ENCODE peak calls at places on chromosomes 4 and X, in ten cellular contexts. E is cardiac fibroblast, M is upper lobe of right lung, U is RWPE1, D is pancreas, W is OCI-LY7, S is HFF-Myc, K is AG04450, R is coronary artery, J is psoas muscle. Q is an unnamed sample.

GRCh38 chrX:28625223-28625622 is 38.0 kb downstream of the IL1RAPL1 start:
- DNase-seq in K (no peak), J (no peak), S (no peak), E (no peak), R (no peak), M (no peak), W (no peak), D (no peak), U (no peak), Q (no peak)

GRCh38 chr4:8291036-8291682 is 21.6 kb downstream of the HTRA3 start:
- DNase-seq in U (no peak), S (no peak), E (no peak), W (no peak), J (peak; percentile 3), K (no peak), M (peak; percentile 56), R (no peak), D (peak; percentile 45), Q (no peak)

GRCh38 chrX:15194136-15194535 is 75.7 kb downstream of the ASB9 start:
- DNase-seq in R (no peak), E (no peak), M (no peak), K (no peak), W (no peak), J (no peak), U (no peak), S (no peak), D (no peak), Q (no peak)

GRCh38 chr4:102620697-102621497 is 119.7 kb downstream of the NFKB1 start:
- DNase-seq in S (peak; percentile 72), R (no peak), E (peak; percentile 82), J (no peak), U (peak; percentile 69), W (peak; percentile 59), M (no peak), K (peak; percentile 38), D (no peak), Q (no peak)

GRCh38 chrX:150694738-150695410 is 1.7 kb downstream of the MTMR1 start:
- DNase-seq in W (peak; percentile 53), J (no peak), U (no peak), R (no peak), D (no peak), E (no peak), M (no peak), K (no peak), S (no peak), Q (no peak)

GRCh38 chrX:146615807-146616206 is 193.8 kb upstream of the CXorf51B start:
- DNase-seq in M (no peak), J (no peak), W (no peak), K (no peak), D (no peak), R (no peak), U (no peak), E (no peak), S (no peak), Q (no peak)

GRCh38 chr4:15756361-15756861 is 21.7 kb upstream of the CD38 start:
- DNase-seq in E (peak; percentile 34), K (no peak), S (peak; percentile 29), R (no peak), J (no peak), M (no peak), D (no peak), W (peak; percentile 67), U (peak; percentile 41), Q (no peak)

GRCh38 chrX:107736781-107737531 is 38.6 kb downstream of the TSC22D3 start:
- DNase-seq in W (no peak), R (no peak), E (peak; percentile 27), K (no peak), M (no peak), S (no peak), J (no peak), D (no peak), U (no peak), Q (no peak)

GRCh38 chrX:66042307-66043077 is 2.6 kb upstream of the VSIG4 start:
- DNase-seq in E (no peak), D (no peak), R (no peak), U (no peak), K (no peak), M (no peak), W (no peak), S (no peak), J (no peak), Q (no peak)

GRCh38 chr4:153269223-153269990 is 65.2 kb downstream of the TRIM2 start:
- DNase-seq in U (no peak), D (no peak), R (no peak), S (no peak), J (no peak), W (no peak), M (no peak), K (no peak), E (no peak), Q (no peak)

GRCh38 chrX:97060019-97060418 is 176.3 kb downstream of the RPA4 start:
- DNase-seq in J (no peak), R (no peak), S (no peak), D (no peak), K (no peak), M (no peak), W (no peak), E (no peak), U (no peak), Q (no peak)

GRCh38 chr4:119559044-119559647 is 69.5 kb downstream of the PDE5A start:
- DNase-seq in S (peak; percentile 46), E (peak; percentile 79), M (no peak), W (peak; percentile 41), K (no peak), R (no peak), J (no peak), D (no peak), U (peak; percentile 21), Q (no peak)

DNA sequence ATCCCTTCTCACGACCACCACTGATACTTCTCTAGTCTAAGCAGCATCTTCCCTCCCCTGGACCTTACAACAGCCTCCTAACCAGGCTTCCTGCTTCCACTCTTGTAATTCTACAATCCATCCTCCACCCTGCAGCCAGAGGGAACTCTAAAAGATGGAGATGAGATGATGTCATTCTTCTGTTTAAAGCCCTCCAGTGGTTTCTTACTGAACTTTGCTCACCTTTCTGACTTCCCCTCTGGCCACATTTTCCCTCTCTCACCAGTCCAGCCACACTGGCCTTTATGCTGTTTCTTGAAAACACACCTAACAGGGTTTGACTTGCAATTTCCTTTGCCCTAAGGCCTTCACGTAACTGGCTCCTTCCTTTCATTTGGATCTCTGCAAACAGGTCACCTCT is 191.4 kb upstream of the NHS start:
- DNase-seq in E (no peak), D (no peak), W (no peak), K (no peak), R (no peak), S (no peak), U (no peak), M (no peak), J (no peak), Q (no peak)
- TF ChIP-seq CTCF in E (no peak), D (no peak), W (no peak), K (no peak), R (no peak), S (no peak), U (no peak), M (no peak), J (no peak), Q (no peak)

DNA sequence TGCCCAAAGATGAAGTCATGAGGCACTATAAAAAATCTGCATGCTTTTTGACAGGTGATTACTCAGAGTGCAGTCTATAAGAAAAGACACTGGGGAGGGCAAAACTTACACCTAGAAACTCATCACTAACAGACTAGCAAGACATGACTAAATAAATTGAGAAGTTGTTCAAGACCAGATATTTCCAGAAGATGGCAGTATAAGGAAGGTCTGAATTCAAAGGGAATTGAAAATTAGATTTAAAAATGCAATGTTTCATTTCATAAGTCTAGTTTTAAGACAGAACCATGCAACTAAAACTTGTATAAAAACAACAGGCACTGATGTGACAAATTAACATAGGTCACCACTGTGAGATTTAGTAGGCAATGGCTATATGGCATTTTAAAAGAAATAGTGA is 232.5 kb upstream of the POF1B start:
- DNase-seq in K (no peak), E (peak; percentile 8), S (no peak), J (no peak), U (no peak), R (no peak), D (no peak), W (peak; percentile 1), M (no peak), Q (no peak)
- TF ChIP-seq CTCF in K (peak; percentile 30), E (peak; percentile 17), S (no peak), J (peak; percentile 37), U (peak; percentile 16), R (no peak), D (peak; percentile 18), W (peak; percentile 68), M (peak; percentile 11), Q (no peak)

GRCh38 chr4:3135155-3136011 is 60.9 kb downstream of the HTT start:
- DNase-seq in D (no peak), U (no peak), J (no peak), S (no peak), E (peak; percentile 50), M (no peak), R (no peak), K (no peak), W (no peak), Q (no peak)

GRCh38 chr4:3130826-3131225 is 56.3 kb downstream of the HTT start:
- DNase-seq in M (no peak), E (no peak), U (no peak), J (no peak), W (no peak), R (no peak), S (no peak), K (no peak), D (no peak), Q (no peak)

GRCh38 chr4:3134201-3134600 is 59.7 kb downstream of the HTT start:
- DNase-seq in E (no peak), D (no peak), S (no peak), M (no peak), J (no peak), U (no peak), W (no peak), R (no peak), K (no peak), Q (no peak)

GRCh38 chr4:3137908-3138307 is 63.4 kb downstream of the HTT start:
- DNase-seq in J (no peak), D (no peak), W (no peak), E (no peak), S (no peak), R (no peak), U (no peak), K (no peak), M (no peak), Q (no peak)

DNA sequence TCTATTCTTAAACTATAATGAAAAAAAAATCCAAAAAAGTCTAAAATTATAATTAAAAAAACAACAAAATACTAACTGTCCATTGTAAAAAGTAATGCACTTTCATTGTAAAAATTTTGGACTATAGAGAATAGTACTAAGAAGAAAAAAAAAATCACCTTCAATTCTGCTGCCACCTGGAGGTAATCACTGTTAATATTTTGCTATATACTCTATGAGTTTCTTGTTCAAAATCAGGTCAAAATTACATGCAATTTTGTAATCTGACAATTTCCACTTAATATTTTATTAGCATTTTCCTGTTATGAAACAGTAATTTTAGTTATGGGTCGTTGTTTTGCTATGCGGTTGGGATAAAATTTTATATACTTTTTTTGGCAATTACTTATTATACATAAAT is 62.0 kb downstream of the HTT start:
- DNase-seq in W (peak; percentile 7), S (no peak), K (no peak), R (no peak), J (no peak), D (no peak), U (no peak), E (peak; percentile 56), M (no peak), Q (no peak)
- TF ChIP-seq CTCF in W (peak; percentile 74), S (no peak), K (peak; percentile 29), R (no peak), J (peak; percentile 44), D (no peak), U (peak; percentile 37), E (peak; percentile 24), M (peak; percentile 37), Q (no peak)

GRCh38 chrX:44542567-44543325 is at the start of gene FUNDC1:
- DNase-seq in E (peak; percentile 96), U (peak; percentile 87), D (peak; percentile 100), J (peak; percentile 94), M (peak; percentile 96), R (peak; percentile 93), W (peak; percentile 91), S (peak; percentile 75), K (peak; percentile 86), Q (peak; percentile 85)
- TF ChIP-seq CTCF in E (peak; percentile 27), U (no peak), D (no peak), J (peak; percentile 30), M (no peak), R (no peak), W (peak; percentile 66), S (peak; percentile 22), K (peak; percentile 39), Q (no peak)